ENCODE peak calls at places on chromosome 12, in five cellular contexts. G is kidney, E is psoas muscle, I is body of pancreas, H is heart right ventricle. M is an unnamed sample.
A peak's percentile ranks its signal among the peaks of the same experiment; 100 is the strongest.

GRCh38 chr12:116459921-116460666 is 99.1 kb upstream of the MAP1LC3B2 start:
- DNase-seq in I (no peak), H (no peak), G (no peak), E (no peak), M (no peak)

GRCh38 chr12:72057330-72057911 is 118.8 kb downstream of the TPH2 start:
- DNase-seq in I (no peak), H (no peak), E (no peak), G (no peak), M (no peak)

GRCh38 chr12:110503432-110503831 is 1.3 kb downstream of the RAD9B start:
- DNase-seq in G (no peak), H (no peak), E (no peak), I (no peak), M (no peak)

GRCh38 chr12:57401165-57401564 is 29.7 kb downstream of the R3HDM2 start:
- DNase-seq in E (no peak), G (no peak), I (no peak), H (no peak), M (no peak)

GRCh38 chr12:91272456-91273063 is 89.9 kb upstream of the DCN start:
- DNase-seq in E (peak; percentile 79), I (peak; percentile 42), G (peak; percentile 90), H (peak; percentile 74), M (peak; percentile 81)

GRCh38 chr12:49296836-49297694 is 2.1 kb downstream of the PRPH start:
- DNase-seq in G (peak; percentile 77), I (peak; percentile 72), E (no peak), H (no peak), M (no peak)

GRCh38 chr12:111687255-111687654 is 1.4 kb downstream of the ACAD10 start:
- DNase-seq in G (no peak), E (no peak), I (no peak), H (no peak), M (no peak)

GRCh38 chr12:123109319-123109772 is 41.5 kb downstream of the PITPNM2 start:
- DNase-seq in E (peak; percentile 42), I (no peak), G (no peak), H (no peak), M (no peak)

DNA sequence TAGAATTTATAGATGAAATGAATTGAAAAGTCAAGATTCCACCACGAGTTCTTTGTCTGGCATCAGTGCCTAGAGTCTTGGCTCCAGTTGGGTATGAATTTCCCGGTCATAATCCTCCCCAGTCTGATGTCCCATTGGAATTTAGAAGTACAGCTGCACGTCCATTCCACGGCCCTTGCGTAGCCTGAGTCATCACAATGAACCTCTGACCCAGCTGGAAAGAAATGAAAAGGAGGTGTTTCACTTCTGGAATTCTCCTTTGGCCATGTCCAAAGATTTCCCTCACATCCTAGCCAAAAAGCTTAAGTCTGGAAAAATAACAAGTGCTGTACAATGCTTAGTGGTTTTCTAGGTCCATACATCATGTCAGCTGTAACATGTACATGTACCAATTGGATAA is 122.7 kb downstream of the KICS2 start:
- DNase-seq in E (peak; percentile 57), I (no peak), H (no peak), G (no peak), M (peak; percentile 20)
- H3K4me1 ChIP-seq in E (peaks cover 23% of the 10 kb centered on the region), I (peaks cover 26% of the 10 kb centered on the region), H (peaks cover 28% of the 10 kb centered on the region), G (no peaks in the 10 kb centered on the region), M (peaks cover 20% of the 10 kb centered on the region)

GRCh38 chr12:81520064-81520945 is 238.8 kb downstream of the PPFIA2 start:
- DNase-seq in E (no peak), H (no peak), G (no peak), I (no peak), M (no peak)
- H3K4me3 ChIP-seq in E (peak overlapping the region; percentile 25), H (peak overlapping the region; percentile 20), G (peak overlapping the region; percentile 8), I (no peak overlapping the region), M (peak overlapping the region; percentile 29)

DNA sequence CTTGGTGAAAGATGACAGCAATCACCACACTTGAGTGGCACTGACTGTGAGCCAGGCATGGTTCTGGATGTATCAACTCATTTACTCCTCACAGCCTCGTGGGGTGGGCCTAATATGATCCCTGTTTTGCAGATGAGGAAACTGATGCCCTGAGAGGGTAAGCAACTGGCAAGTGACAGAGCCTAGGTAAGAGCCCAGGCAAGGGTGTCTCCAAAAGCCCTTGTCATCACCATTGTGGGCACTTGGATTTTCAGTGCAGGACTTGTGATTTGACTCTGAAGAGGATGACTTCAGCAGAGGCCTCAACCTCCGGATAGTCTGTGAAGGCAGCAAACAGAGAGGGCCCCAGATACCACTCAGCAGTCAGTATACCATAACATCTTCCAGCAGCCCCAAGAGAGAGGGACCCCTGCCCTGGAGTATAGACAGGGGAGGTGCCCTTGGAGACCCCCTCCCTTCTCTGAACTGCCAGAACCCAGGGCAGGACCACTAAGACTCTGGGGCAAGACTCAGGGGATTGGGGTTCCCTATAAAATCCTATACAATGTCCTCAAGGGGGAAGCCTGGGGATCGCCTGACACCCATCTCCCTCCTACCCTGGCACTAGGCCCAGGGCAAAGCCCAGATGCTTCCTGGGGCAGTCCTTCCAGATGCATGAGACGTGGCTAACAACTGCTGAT is 7.1 kb upstream of the KRT5 start:
- DNase-seq in G (no peak), E (no peak), H (no peak), I (no peak), M (no peak)
- H3K4me1 ChIP-seq in G (no peaks in the 10 kb centered on the region), E (no peaks in the 10 kb centered on the region), H (no peaks in the 10 kb centered on the region), I (peaks cover 17% of the 10 kb centered on the region), M (no peaks in the 10 kb centered on the region)

GRCh38 chr12:124297389-124297788 is 2.5 kb downstream of the RFLNA start:
- DNase-seq in G (no peak), H (no peak), I (no peak), E (no peak), M (no peak)
- H3K4me3 ChIP-seq in G (no peak overlapping the region), H (no peak overlapping the region), I (no peak overlapping the region), E (no peak overlapping the region), M (no peak overlapping the region)

M was measured in left ventricle myocardium inferior.